ENCODE peak calls at places on chromosome 2, in five cellular contexts. A, T, R, I and Q are unnamed samples.

GRCh38 chr2:197024206-197024605 is 97.7 kb upstream of the PGAP1 start:
- DNase-seq in I (no peak), R (peak), A (no peak), T (no peak), Q (peak)

GRCh38 chr2:38600242-38600891 is 2.4 kb downstream of the HNRNPLL start:
- DNase-seq in I (peak), T (no peak), A (no peak), R (peak), Q (no peak)

GRCh38 chr2:69340101-69340775 is 46.8 kb downstream of the GFPT1 start:
- DNase-seq in T (peak), I (peak), R (peak), A (no peak), Q (peak)

GRCh38 chr2:44551001-44551400 is 189.3 kb downstream of the CAMKMT start:
- DNase-seq in T (no peak), R (no peak), I (no peak), A (no peak), Q (no peak)

GRCh38 chr2:16275718-16276117 is 335.4 kb downstream of the MYCN start:
- DNase-seq in I (no peak), T (no peak), A (no peak), R (no peak), Q (no peak)

GRCh38 chr2:212672186-212672585 is 133.6 kb upstream of the ERBB4 start:
- DNase-seq in T (no peak), I (peak), A (no peak), R (peak), Q (no peak)

GRCh38 chr2:26957041-26957440 is 13.4 kb upstream of the MAPRE3 start:
- DNase-seq in A (no peak), R (no peak), I (no peak), T (no peak), Q (no peak)

GRCh38 chr2:62133320-62133823 is 62.5 kb upstream of the B3GNT2 start:
- DNase-seq in T (no peak), R (no peak), A (no peak), I (no peak), Q (no peak)

GRCh38 chr2:162072181-162072702 is 1.8 kb downstream of the DPP4 start:
- DNase-seq in T (peak), A (no peak), R (peak), I (peak), Q (peak)

GRCh38 chr2:26727641-26728561 is 35.4 kb downstream of the KCNK3 start:
- DNase-seq in I (no peak), R (no peak), T (no peak), A (no peak), Q (no peak)

GRCh38 chr2:42414648-42415047 is 53.6 kb upstream of the COX7A2L start:
- DNase-seq in T (no peak), I (no peak), R (no peak), A (no peak), Q (no peak)

GRCh38 chr2:237501892-237502513 is 15.0 kb downstream of the MLPH start:
- DNase-seq in R (peak), I (no peak), A (no peak), T (no peak), Q (peak)

GRCh38 chr2:10449838-10450691 is 1.9 kb upstream of the ODC1 start:
- DNase-seq in R (no peak), T (no peak), A (no peak), I (no peak), Q (no peak)

GRCh38 chr2:198825534-198825933 is 632.2 kb downstream of the SATB2 start:
- DNase-seq in A (no peak), R (no peak), I (no peak), T (no peak), Q (no peak)

GRCh38 chr2:128414946-128415767 is 96.5 kb upstream of the HS6ST1 start:
- DNase-seq in A (peak), T (no peak), I (no peak), R (no peak), Q (no peak)

GRCh38 chr2:8517850-8518480 is 163.9 kb upstream of the ID2 start:
- DNase-seq in I (no peak), R (no peak), A (no peak), T (no peak), Q (no peak)

GRCh38 chr2:9385841-9386240 is 37.5 kb downstream of the ITGB1BP1 start:
- DNase-seq in T (no peak), I (peak), A (no peak), R (peak), Q (no peak)

GRCh38 chr2:182300603-182301002 is 126.2 kb downstream of the PDE1A start:
- DNase-seq in I (no peak), T (no peak), A (no peak), R (no peak), Q (no peak)

GRCh38 chr2:126513033-126513432 is 142.9 kb upstream of the GYPC start:
- DNase-seq in I (peak), A (no peak), R (peak), T (peak), Q (peak)

GRCh38 chr2:229591611-229592010 is 122.7 kb downstream of the DNER start:
- DNase-seq in R (no peak), I (no peak), A (no peak), T (no peak), Q (no peak)